ENCODE peak calls at places on chromosomes 2 and 18, in six cellular contexts. One of them, this sample, is unnamed.

GRCh38 chr2:180125245-180125962 is 118.3 kb upstream of the CWC22 start:
- DNase-seq in NCI-H1105: peak; percentile 40
- DNase-seq in iris pigment epithelial cell: peak; percentile 94
- DNase-seq in memory B cell: peak; percentile 27
- DNase-seq in effector memory CD8-positive, alpha-beta T cell: peak; percentile 38
- DNase-seq in NCI-H460: peak; percentile 89
- DNase-seq in this sample: peak; percentile 4

GRCh38 chr2:70639841-70640448 is 86.3 kb upstream of the TGFA start:
- DNase-seq in NCI-H1105: no peak
- DNase-seq in iris pigment epithelial cell: no peak
- DNase-seq in memory B cell: no peak
- DNase-seq in effector memory CD8-positive, alpha-beta T cell: no peak
- DNase-seq in NCI-H460: no peak
- DNase-seq in this sample: no peak

GRCh38 chr18:48124857-48125626 is 194.6 kb upstream of the SMAD2 start:
- DNase-seq in NCI-H1105: no peak
- DNase-seq in iris pigment epithelial cell: no peak
- DNase-seq in memory B cell: no peak
- DNase-seq in effector memory CD8-positive, alpha-beta T cell: no peak
- DNase-seq in NCI-H460: no peak
- DNase-seq in this sample: no peak

GRCh38 chr2:198285216-198285615 is 480.8 kb downstream of the PLCL1 start:
- DNase-seq in NCI-H1105: no peak
- DNase-seq in iris pigment epithelial cell: no peak
- DNase-seq in memory B cell: no peak
- DNase-seq in effector memory CD8-positive, alpha-beta T cell: no peak
- DNase-seq in NCI-H460: no peak
- DNase-seq in this sample: no peak

GRCh38 chr2:70127920-70128444 is 40.7 kb downstream of the PCBP1 start:
- DNase-seq in NCI-H1105: no peak
- DNase-seq in iris pigment epithelial cell: no peak
- DNase-seq in memory B cell: no peak
- DNase-seq in effector memory CD8-positive, alpha-beta T cell: no peak
- DNase-seq in NCI-H460: no peak
- DNase-seq in this sample: no peak

GRCh38 chr2:9586465-9586864 is 30.8 kb upstream of the ADAM17 start:
- DNase-seq in NCI-H1105: no peak
- DNase-seq in iris pigment epithelial cell: no peak
- DNase-seq in memory B cell: no peak
- DNase-seq in effector memory CD8-positive, alpha-beta T cell: no peak
- DNase-seq in NCI-H460: no peak
- DNase-seq in this sample: no peak

GRCh38 chr2:96510931-96511595 is 5.9 kb upstream of the NEURL3 start:
- DNase-seq in NCI-H1105: no peak
- DNase-seq in iris pigment epithelial cell: no peak
- DNase-seq in memory B cell: no peak
- DNase-seq in effector memory CD8-positive, alpha-beta T cell: no peak
- DNase-seq in NCI-H460: no peak
- DNase-seq in this sample: no peak

GRCh38 chr2:63654959-63655358 is 66.2 kb downstream of the MDH1 start:
- DNase-seq in NCI-H1105: no peak
- DNase-seq in iris pigment epithelial cell: peak; percentile 53
- DNase-seq in memory B cell: no peak
- DNase-seq in effector memory CD8-positive, alpha-beta T cell: no peak
- DNase-seq in NCI-H460: no peak
- DNase-seq in this sample: peak; percentile 20

GRCh38 chr2:84038866-84039265 is 420.2 kb downstream of the SUCLG1 start:
- DNase-seq in NCI-H1105: no peak
- DNase-seq in iris pigment epithelial cell: no peak
- DNase-seq in memory B cell: no peak
- DNase-seq in effector memory CD8-positive, alpha-beta T cell: no peak
- DNase-seq in NCI-H460: no peak
- DNase-seq in this sample: no peak

GRCh38 chr2:187312734-187313282 is 135.2 kb downstream of the CALCRL start:
- DNase-seq in NCI-H1105: no peak
- DNase-seq in iris pigment epithelial cell: no peak
- DNase-seq in memory B cell: no peak
- DNase-seq in effector memory CD8-positive, alpha-beta T cell: no peak
- DNase-seq in NCI-H460: no peak
- DNase-seq in this sample: no peak

GRCh38 chr2:88176352-88176952 is 6.3 kb downstream of the THNSL2 start:
- DNase-seq in NCI-H1105: peak; percentile 69
- DNase-seq in iris pigment epithelial cell: no peak
- DNase-seq in memory B cell: no peak
- DNase-seq in effector memory CD8-positive, alpha-beta T cell: no peak
- DNase-seq in NCI-H460: no peak
- DNase-seq in this sample: no peak

GRCh38 chr2:71877636-71878035 is 270.0 kb downstream of the CYP26B1 start:
- DNase-seq in NCI-H1105: no peak
- DNase-seq in iris pigment epithelial cell: no peak
- DNase-seq in memory B cell: no peak
- DNase-seq in effector memory CD8-positive, alpha-beta T cell: no peak
- DNase-seq in NCI-H460: no peak
- DNase-seq in this sample: no peak

GRCh38 chr18:32308493-32309120 is 118.8 kb downstream of the MEP1B start:
- DNase-seq in NCI-H1105: no peak
- DNase-seq in iris pigment epithelial cell: peak; percentile 95
- DNase-seq in memory B cell: no peak
- DNase-seq in effector memory CD8-positive, alpha-beta T cell: no peak
- DNase-seq in NCI-H460: peak; percentile 60
- DNase-seq in this sample: no peak

This sample was measured in GM12891.